ENCODE peak calls at places on chromosomes 11 and 22, in five cellular contexts. O, L, Z, R and J are unnamed samples.

GRCh38 chr11:36254739-36255138 is 34.5 kb downstream of the COMMD9 start:
- DNase-seq in O (no peak), Z (no peak), L (no peak), R (no peak), J (no peak)

GRCh38 chr11:111308140-111308539 is 9.8 kb downstream of the POU2AF3 start:
- DNase-seq in Z (no peak), O (peak; percentile 90), L (no peak), R (no peak), J (peak; percentile 25)

GRCh38 chr22:30234786-30235470 is 11.6 kb downstream of the LIF start:
- DNase-seq in L (no peak), O (no peak), R (no peak), Z (peak; percentile 72), J (no peak)

GRCh38 chr11:11070976-11071375 is 213.1 kb upstream of the ZBED5 start:
- DNase-seq in L (no peak), Z (no peak), O (no peak), R (no peak), J (no peak)

GRCh38 chr22:21025266-21025665 is 7.1 kb downstream of the SLC7A4 start:
- DNase-seq in L (no peak), Z (no peak), O (no peak), R (no peak), J (no peak)

GRCh38 chr11:75432911-75433321 is at the start of gene KLHL35:
- DNase-seq in L (no peak), Z (no peak), R (no peak), O (peak; percentile 41), J (no peak)

GRCh38 chr11:117199061-117199915 is at the start of gene TAGLN:
- DNase-seq in Z (peak; percentile 73), R (peak; percentile 15), L (peak; percentile 97), O (no peak), J (no peak)

GRCh38 chr11:67113231-67113721 is 5.8 kb upstream of the KDM2A start:
- DNase-seq in L (no peak), Z (no peak), R (no peak), O (no peak), J (no peak)

GRCh38 chr11:89436071-89436470 is 55.1 kb downstream of the NOX4 start:
- DNase-seq in Z (no peak), R (no peak), O (no peak), L (peak; percentile 15), J (no peak)

GRCh38 chr22:44325718-44326548 is 13.2 kb upstream of the SHISAL1 start:
- DNase-seq in L (no peak), R (no peak), O (no peak), Z (no peak), J (no peak)